ENCODE peak calls at places on chromosome 9, in seven cellular contexts. W is IMR-90, G is mesendoderm, Q is H1, J is H9, Y is neuronal stem cell, B is mesenchymal stem cell. I is an unnamed sample.

GRCh38 chr9:33132249-33132772 is 34.8 kb downstream of the B4GALT1 start:
- DNase-seq in Y (no peak), W (peak), Q (no peak), B (peak), J (no peak), G (no peak), I (peak)

GRCh38 chr9:13933268-13933656 is 380.7 kb downstream of the NFIB start:
- DNase-seq in G (no peak), W (no peak), Y (no peak), B (no peak), J (no peak), Q (no peak), I (no peak)

GRCh38 chr9:116087246-116087645 is 66.3 kb upstream of the PAPPA start:
- DNase-seq in G (peak), Y (no peak), W (peak), B (peak), J (no peak), Q (no peak), I (no peak)

GRCh38 chr9:70519912-70520724 is 105.7 kb upstream of the KLF9 start:
- DNase-seq in B (no peak), Q (no peak), W (no peak), J (no peak), G (no peak), Y (no peak), I (no peak)

GRCh38 chr9:81825831-81826540 is 102.2 kb upstream of the SPATA31D4 start:
- DNase-seq in Y (no peak), Q (no peak), J (no peak), B (no peak), W (peak), G (peak), I (peak)

GRCh38 chr9:14313378-14313940 is 482 bp downstream of the NFIB start:
- DNase-seq in Y (no peak), B (peak), J (peak), Q (peak), W (peak), G (peak), I (no peak)

GRCh38 chr9:129720181-129720864 is 32.5 kb downstream of the PTGES start:
- DNase-seq in W (no peak), Q (peak), B (no peak), G (peak), J (peak), Y (no peak), I (no peak)

GRCh38 chr9:73780916-73781315 is 629.3 kb downstream of the ANXA1 start:
- DNase-seq in B (peak), Y (no peak), W (no peak), J (no peak), G (peak), Q (no peak), I (no peak)

GRCh38 chr9:114906922-114907571 is 23.3 kb downstream of the TNFSF8 start:
- DNase-seq in B (peak), Y (peak), Q (peak), W (peak), J (peak), G (peak), I (peak)

GRCh38 chr9:123373447-123373923 is 17.5 kb downstream of the CRB2 start:
- DNase-seq in G (no peak), W (no peak), Q (no peak), J (no peak), B (no peak), Y (no peak), I (no peak)

GRCh38 chr9:116901260-116901659 is 214.2 kb downstream of the TRIM32 start:
- DNase-seq in Y (no peak), W (peak), J (no peak), Q (no peak), B (peak), G (no peak), I (peak)

GRCh38 chr9:112618385-112619001 is 99.4 kb downstream of the INIP start:
- DNase-seq in Q (no peak), B (no peak), J (no peak), W (no peak), G (no peak), Y (no peak), I (no peak)

GRCh38 chr9:31839273-31839672 is 545.2 kb upstream of the ACO1 start:
- DNase-seq in Y (no peak), B (no peak), G (peak), J (no peak), Q (no peak), W (no peak), I (no peak)

GRCh38 chr9:31840702-31841101 is 543.7 kb upstream of the ACO1 start:
- DNase-seq in B (no peak), W (no peak), J (no peak), Q (no peak), G (no peak), Y (no peak), I (no peak)

DNA sequence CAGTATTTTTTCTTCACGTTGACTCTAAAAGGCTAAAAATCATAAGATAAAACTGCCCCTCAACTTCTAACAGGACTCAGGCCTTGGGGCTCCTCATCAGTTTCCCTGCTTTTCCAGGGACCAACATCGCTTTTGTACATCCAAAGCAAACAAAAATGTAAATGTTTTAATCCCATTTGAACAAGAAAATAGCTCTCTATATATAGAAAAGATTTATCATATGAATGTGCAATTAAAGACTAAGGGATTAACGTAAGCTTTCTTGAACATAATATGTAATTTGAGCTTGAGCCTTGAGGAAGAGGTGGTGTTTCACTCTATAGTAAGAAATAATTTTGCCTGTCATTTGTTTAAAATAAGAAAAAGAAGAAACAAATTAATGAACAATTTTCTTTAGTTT is 547.2 kb upstream of the ACO1 start:
- DNase-seq in Y (no peak), Q (no peak), G (no peak), B (no peak), J (no peak), W (no peak), I (no peak)
- H2BK120ac ChIP-seq in Y (no peak), Q (no peak), G (no peak), B (no peak), J (no peak), W (no peak), I (no peak)

GRCh38 chr9:134519403-134520070 is 122.1 kb upstream of the COL5A1 start:
- DNase-seq in G (no peak), J (no peak), B (no peak), Y (no peak), W (no peak), Q (no peak), I (no peak)

GRCh38 chr9:134522976-134523375 is 118.6 kb upstream of the COL5A1 start:
- DNase-seq in W (no peak), Q (no peak), B (no peak), Y (no peak), G (no peak), J (no peak), I (no peak)

GRCh38 chr9:134522502-134522848 is 119.1 kb upstream of the COL5A1 start:
- DNase-seq in W (no peak), Q (no peak), Y (no peak), B (no peak), J (no peak), G (no peak), I (no peak)

GRCh38 chr9:134525070-134525815 is 116.4 kb upstream of the COL5A1 start:
- DNase-seq in W (no peak), G (no peak), Q (no peak), Y (no peak), B (no peak), J (no peak), I (no peak)

DNA sequence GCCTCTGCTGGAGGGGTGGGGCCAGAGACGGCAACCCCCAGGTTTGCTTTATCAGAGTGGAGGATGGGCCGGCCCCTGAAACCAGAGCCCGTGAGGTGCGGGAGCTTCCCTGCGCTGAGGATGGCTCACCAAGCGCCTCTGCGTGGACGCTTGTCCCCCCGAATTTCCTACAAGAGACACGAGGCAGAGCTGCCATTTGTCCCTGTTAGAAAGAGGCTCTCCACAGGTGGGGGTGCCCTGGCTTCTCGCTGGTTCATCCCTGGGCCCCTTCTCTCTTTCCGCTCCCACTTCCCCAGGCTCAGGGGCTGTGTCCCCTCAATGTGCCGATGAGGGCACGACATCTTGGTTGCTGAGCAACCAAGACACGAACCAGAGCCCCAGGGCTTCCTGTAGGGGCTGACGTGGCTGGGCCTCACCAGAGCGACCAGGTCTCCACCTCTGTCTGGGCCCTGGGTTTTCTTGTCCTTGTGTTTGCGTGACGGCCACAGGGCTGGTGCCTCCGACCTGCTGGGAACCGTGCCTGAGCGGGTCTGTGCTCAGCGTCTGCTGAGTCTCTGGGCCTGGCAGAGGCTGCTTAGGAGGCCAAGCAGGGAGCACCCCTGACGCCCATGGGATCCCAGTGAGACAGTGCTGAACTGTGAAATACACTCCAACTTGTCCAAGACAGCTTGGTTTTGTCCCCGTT is 119.6 kb upstream of the COL5A1 start:
- DNase-seq in J (no peak), G (peak), B (peak), Q (no peak), W (no peak), Y (no peak), I (no peak)
- H2AK5ac ChIP-seq in J (no peak), G (no peak), B (no peak), Q (no peak), W (no peak), Y (no peak), I (no peak)

GRCh38 chr9:122261469-122261881 is 3.2 kb downstream of the RBM18 start:
- DNase-seq in Y (no peak), J (no peak), B (peak), Q (no peak), W (peak), G (no peak), I (no peak)
- H2BK120ac ChIP-seq in Y (no peak), J (no peak), B (no peak), Q (no peak), W (no peak), G (no peak), I (no peak)

GRCh38 chr9:96175001-96175400 is 127.0 kb downstream of the HSD17B3 start:
- DNase-seq in Q (no peak), B (no peak), W (no peak), Y (no peak), J (no peak), G (no peak), I (no peak)

GRCh38 chr9:96169901-96170300 is 132.1 kb downstream of the HSD17B3 start:
- DNase-seq in W (no peak), J (no peak), B (peak), Q (no peak), G (peak), Y (no peak), I (no peak)

GRCh38 chr9:96173640-96174039 is 128.3 kb downstream of the HSD17B3 start:
- DNase-seq in Q (no peak), W (no peak), B (peak), Y (no peak), G (peak), J (no peak), I (no peak)

GRCh38 chr9:96171749-96172148 is 130.2 kb downstream of the HSD17B3 start:
- DNase-seq in G (no peak), J (no peak), W (no peak), B (no peak), Y (no peak), Q (no peak), I (no peak)

DNA sequence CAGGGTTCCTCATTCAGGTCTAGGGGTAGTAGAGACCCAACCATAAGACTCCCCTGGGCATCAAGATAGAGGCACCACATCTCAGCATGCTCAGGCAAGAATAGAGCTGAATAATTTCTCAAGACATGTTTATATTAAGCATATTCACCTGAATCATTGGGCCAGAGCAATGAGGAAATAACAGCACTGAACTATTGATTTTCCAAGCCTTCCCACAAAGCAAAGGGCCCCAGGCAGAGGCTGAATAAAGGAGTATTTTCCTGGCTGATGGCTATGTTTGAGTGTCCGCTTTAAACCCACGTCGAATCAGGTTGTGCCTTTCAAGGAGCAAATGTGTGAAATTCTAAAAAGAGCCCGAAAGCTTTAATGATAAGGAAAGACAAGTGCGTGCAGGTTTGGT is 129.2 kb downstream of the HSD17B3 start:
- DNase-seq in Y (no peak), G (no peak), B (no peak), Q (no peak), J (no peak), W (no peak), I (no peak)
- H2AK5ac ChIP-seq in Y (no peak), G (no peak), B (no peak), Q (no peak), J (no peak), W (no peak), I (no peak)

GRCh38 chr9:132451276-132451675 is 41.3 kb downstream of the CFAP77 start:
- DNase-seq in Q (no peak), Y (no peak), G (no peak), J (no peak), W (no peak), B (no peak), I (no peak)
- H2BK120ac ChIP-seq in Q (no peak), Y (no peak), G (no peak), J (no peak), W (no peak), B (no peak), I (no peak)

DNA sequence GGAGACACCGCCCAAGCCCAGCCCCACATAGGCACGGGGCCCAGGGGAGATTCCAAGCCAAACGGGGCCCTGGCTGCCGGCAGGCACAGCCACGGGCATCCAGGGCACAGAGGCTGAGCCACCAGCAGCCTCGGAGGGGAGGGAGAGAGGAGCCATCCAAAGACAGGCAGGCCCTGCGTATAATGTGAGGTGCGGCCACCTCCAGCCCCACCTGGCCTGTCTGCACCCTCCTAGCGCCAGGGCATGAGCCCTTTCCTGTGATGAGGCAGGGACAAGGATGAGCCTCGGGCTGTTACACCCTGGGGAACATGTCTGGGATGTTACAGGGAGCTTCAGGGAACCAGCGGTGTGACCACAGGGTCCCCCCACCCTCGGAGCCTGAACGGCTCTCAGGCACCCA is 1.1 kb upstream of the CCDC187 start:
- DNase-seq in Y (no peak), G (no peak), W (no peak), J (no peak), Q (no peak), B (no peak), I (no peak)
- H2AK5ac ChIP-seq in Y (peak), G (no peak), W (no peak), J (no peak), Q (no peak), B (no peak), I (no peak)

GRCh38 chr9:90058364-90058763 is 453.6 kb downstream of the GADD45G start:
- DNase-seq in Q (no peak), Y (no peak), W (no peak), B (peak), J (no peak), G (no peak), I (no peak)

GRCh38 chr9:90053027-90053426 is 448.2 kb downstream of the GADD45G start:
- DNase-seq in B (no peak), W (no peak), J (peak), Q (peak), Y (no peak), G (peak), I (peak)

GRCh38 chr9:90057361-90057760 is 452.5 kb downstream of the GADD45G start:
- DNase-seq in Y (no peak), J (no peak), G (no peak), W (no peak), Q (no peak), B (no peak), I (no peak)

GRCh38 chr9:90054810-90055209 is 450.0 kb downstream of the GADD45G start:
- DNase-seq in G (no peak), Y (no peak), B (no peak), W (no peak), J (no peak), Q (no peak), I (no peak)

GRCh38 chr9:90055226-90055625 is 450.4 kb downstream of the GADD45G start:
- DNase-seq in Q (no peak), W (no peak), J (no peak), Y (no peak), B (no peak), G (no peak), I (no peak)
- H2BK120ac ChIP-seq in Q (no peak), W (no peak), J (no peak), Y (no peak), B (no peak), G (no peak), I (no peak)

DNA sequence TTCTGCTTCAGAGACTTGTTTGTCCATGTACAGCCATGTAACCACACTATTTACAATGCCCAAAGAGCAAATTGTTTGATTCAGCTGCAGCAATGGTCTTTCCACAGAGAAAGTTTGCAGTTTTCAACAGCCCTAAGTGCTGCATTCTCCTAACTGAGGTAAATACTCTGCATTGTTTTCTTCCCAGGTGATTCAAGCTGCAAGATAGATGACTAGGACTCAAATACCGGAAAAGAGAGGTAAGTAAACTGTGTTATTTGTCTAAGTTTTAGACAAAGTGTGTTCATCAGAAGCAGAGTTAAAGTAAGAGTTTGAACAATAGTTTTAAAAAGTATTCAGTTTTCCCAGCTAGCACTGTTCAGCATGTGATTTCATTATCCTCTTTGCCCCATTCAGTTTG is 1046.7 kb upstream of the C9orf72 start:
- DNase-seq in J (no peak), W (no peak), Y (no peak), G (no peak), Q (no peak), B (no peak), I (no peak)
- H2AK5ac ChIP-seq in J (no peak), W (no peak), Y (no peak), G (no peak), Q (no peak), B (no peak), I (no peak)

DNA sequence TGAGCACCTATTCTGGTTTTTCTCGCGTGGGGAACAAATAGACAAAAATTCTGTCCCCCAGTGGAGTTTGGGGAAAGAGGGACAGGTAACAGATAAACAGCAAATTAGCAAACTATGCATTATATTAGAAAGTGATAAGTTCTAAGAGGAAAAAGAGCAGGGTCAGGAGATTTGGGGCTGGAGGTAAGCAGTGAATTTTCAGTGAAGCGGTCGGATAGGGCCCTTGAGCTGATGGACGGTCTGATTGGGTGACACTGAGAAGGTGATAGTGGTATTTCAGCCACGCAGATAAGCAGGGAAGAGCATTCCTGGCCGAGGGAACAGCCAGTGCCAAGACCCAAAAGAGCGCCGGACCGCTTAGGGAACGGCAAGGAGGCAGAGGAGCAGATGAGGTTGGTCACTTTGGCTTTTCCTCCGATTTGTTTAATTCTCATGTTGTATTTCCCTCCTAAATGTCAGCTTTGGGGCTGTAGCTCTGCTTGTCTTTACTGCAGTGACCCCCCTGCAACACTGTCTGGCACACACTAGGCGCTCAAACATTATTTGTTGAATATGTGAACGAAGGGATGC is 1.0 kb upstream of the PTPN3 start:
- DNase-seq in W (no peak), B (no peak), Y (no peak), Q (no peak), G (no peak), J (no peak), I (peak)
- H2BK120ac ChIP-seq in W (no peak), B (no peak), Y (no peak), Q (no peak), G (no peak), J (no peak), I (no peak)

I was measured in trophoblast cell.